ENCODE peak calls at places on chromosomes 11 and 22, in six cellular contexts. A is cardiac fibroblast, E is right atrium auricular region, J is fibroblast of lung, G is testis, Q is endothelial cell. B is an unnamed sample.

GRCh38 chr11:63762662-63763505 is 5.7 kb downstream of the ZFTA start:
- DNase-seq in A (peak; percentile 48), E (no peak), J (peak; percentile 73), G (no peak), Q (peak; percentile 41), B (no peak)

GRCh38 chr11:76604652-76605241 is 65.8 kb downstream of the LRRC32 start:
- DNase-seq in A (peak; percentile 90), E (no peak), J (peak; percentile 92), G (peak; percentile 94), Q (no peak), B (no peak)

GRCh38 chr11:117511483-117511934 is 183.9 kb downstream of the CEP164 start:
- DNase-seq in A (no peak), E (no peak), J (no peak), G (no peak), Q (no peak), B (no peak)

GRCh38 chr11:102971766-102972165 is 16.2 kb upstream of the MMP13 start:
- DNase-seq in A (no peak), E (no peak), J (peak; percentile 18), G (no peak), Q (no peak), B (no peak)

GRCh38 chr11:31844351-31844750 is 33.2 kb upstream of the PAX6 start:
- DNase-seq in A (no peak), E (no peak), J (no peak), G (no peak), Q (no peak), B (no peak)

GRCh38 chr22:37604875-37605274 is 3.8 kb upstream of the GGA1 start:
- DNase-seq in A (no peak), E (no peak), J (no peak), G (no peak), Q (no peak), B (no peak)

GRCh38 chr11:58771458-58771855 is 39.7 kb upstream of the GLYAT start:
- DNase-seq in A (no peak), E (no peak), J (no peak), G (no peak), Q (no peak), B (no peak)

GRCh38 chr22:18121436-18122253 is 11.0 kb downstream of the TUBA8 start:
- DNase-seq in A (no peak), E (no peak), J (no peak), G (no peak), Q (peak; percentile 15), B (no peak)

GRCh38 chr11:2582436-2582931 is 117.3 kb downstream of the KCNQ1OT1 start:
- DNase-seq in A (no peak), E (no peak), J (no peak), G (no peak), Q (peak; percentile 45), B (no peak)

GRCh38 chr11:44589301-44589700 is 23.8 kb downstream of the CD82 start:
- DNase-seq in A (peak; percentile 37), E (no peak), J (peak; percentile 78), G (no peak), Q (no peak), B (no peak)

GRCh38 chr11:117456027-117456720 is 128.5 kb downstream of the CEP164 start:
- DNase-seq in A (no peak), E (no peak), J (no peak), G (no peak), Q (no peak), B (peak; percentile 76)

GRCh38 chr11:10351768-10352641 is 47.1 kb downstream of the ADM start:
- DNase-seq in A (peak; percentile 85), E (peak; percentile 87), J (peak; percentile 97), G (no peak), Q (peak; percentile 43), B (no peak)

GRCh38 chr22:17847360-17848078 is 73.2 kb upstream of the BID start:
- DNase-seq in A (no peak), E (no peak), J (no peak), G (no peak), Q (no peak), B (no peak)

DNA sequence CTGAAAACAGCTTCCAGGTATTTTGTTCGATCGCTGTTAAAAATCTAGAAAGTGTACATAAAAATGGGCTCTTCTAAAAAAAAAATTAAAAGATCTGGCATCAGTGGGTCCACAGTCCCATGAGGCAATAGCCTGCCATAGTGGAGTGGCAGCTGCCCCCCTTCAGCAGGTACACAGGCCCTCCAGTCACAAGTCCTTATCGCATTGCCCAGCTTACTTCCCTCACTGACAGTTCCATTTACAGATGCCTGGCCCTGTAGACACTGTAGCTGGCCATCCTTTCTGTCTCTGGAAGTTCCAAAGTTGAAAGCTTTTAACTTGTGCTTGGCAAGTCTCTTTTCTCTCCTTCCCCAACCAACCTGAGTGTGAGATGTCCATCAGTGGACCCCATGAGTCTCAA is 11.4 kb downstream of the ZNRF3 start:
- DNase-seq in A (no peak), E (no peak), J (no peak), G (no peak), Q (no peak), B (no peak)
- TF ChIP-seq CTCF in A (no peak), E (no peak), J (no peak), G (no peak), Q (no peak), B (no peak)

GRCh38 chr11:84414936-84415335 is 1128.8 kb upstream of the CCDC90B start:
- DNase-seq in A (no peak), E (no peak), J (no peak), G (no peak), Q (no peak), B (no peak)
- TF ChIP-seq CTCF in A (no peak), E (no peak), J (no peak), G (no peak), Q (no peak), B (no peak)

DNA sequence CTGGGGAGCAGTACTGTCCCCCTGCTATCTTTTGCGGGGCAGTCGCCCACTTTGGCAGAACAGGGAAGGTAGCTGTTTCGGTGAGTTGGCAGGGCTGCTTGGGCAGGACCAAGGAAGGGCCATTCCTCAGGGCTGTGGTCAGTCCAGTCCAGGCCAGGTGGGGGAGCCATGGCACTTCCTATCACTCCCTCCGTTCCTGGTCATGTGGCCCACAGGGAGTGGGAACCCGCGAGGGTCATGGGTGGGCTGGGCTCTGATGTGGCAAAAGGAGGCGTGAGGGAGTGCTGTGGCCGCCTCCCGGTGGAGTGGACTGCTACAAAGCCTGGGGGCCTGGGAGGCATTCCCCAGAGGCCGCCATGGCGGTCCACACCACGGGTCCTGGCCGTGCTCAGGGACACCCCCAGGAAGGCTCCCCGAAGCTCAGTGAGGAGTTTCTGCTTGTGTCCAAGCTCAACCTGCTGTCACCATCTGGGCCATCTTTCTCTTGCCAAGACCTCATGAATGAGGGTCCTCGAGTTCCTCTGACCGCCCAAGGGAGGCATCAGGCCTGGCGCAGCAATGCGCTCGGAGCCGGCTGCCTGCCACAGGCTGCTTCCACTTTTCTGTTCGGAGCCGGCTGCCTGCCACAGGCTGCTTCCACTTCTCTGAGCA is 11.9 kb downstream of the CHID1 start:
- DNase-seq in A (peak; percentile 33), E (no peak), J (peak; percentile 24), G (peak; percentile 74), Q (peak; percentile 30), B (no peak)
- TF ChIP-seq CTCF in A (peak; percentile 9), E (no peak), J (no peak), G (peak; percentile 30), Q (no peak), B (no peak)

DNA sequence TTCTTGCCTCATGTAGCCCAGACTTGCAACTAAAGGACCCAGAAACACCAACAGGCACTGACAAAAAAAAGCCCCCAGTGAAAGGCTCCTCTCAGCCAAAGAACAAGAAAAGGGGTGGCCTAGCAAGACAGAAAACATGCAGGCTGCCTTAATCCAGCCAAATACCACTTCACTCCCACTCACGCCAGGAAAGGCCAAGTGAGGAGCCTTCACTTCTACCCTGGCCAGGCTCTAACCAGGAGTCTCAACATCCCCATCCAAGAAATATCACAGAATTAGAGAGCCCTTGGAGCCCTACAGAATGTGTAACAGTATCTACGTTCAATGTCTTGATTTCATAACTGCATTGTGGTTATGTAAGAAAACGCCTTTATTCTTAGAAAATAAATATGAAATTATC is 149.0 kb downstream of the APOL5 start:
- DNase-seq in A (peak; percentile 65), E (no peak), J (no peak), G (no peak), Q (no peak), B (no peak)
- TF ChIP-seq CTCF in A (no peak), E (no peak), J (no peak), G (no peak), Q (no peak), B (no peak)

GRCh38 chr11:12017865-12018453 is 9.5 kb upstream of the DKK3 start:
- DNase-seq in A (peak; percentile 50), E (no peak), J (no peak), G (peak; percentile 69), Q (no peak), B (no peak)

GRCh38 chr11:12017243-12017678 is 8.8 kb upstream of the DKK3 start:
- DNase-seq in A (peak; percentile 94), E (no peak), J (peak; percentile 66), G (no peak), Q (no peak), B (no peak)

GRCh38 chr11:12013771-12014170 is 5.3 kb upstream of the DKK3 start:
- DNase-seq in A (no peak), E (no peak), J (no peak), G (no peak), Q (no peak), B (no peak)

GRCh38 chr11:12015486-12015885 is 7.1 kb upstream of the DKK3 start:
- DNase-seq in A (no peak), E (no peak), J (no peak), G (no peak), Q (no peak), B (no peak)

GRCh38 chr11:12016246-12016645 is 7.8 kb upstream of the DKK3 start:
- DNase-seq in A (no peak), E (no peak), J (no peak), G (no peak), Q (no peak), B (no peak)
- TF ChIP-seq CTCF in A (no peak), E (no peak), J (peak; percentile 19), G (no peak), Q (no peak), B (no peak)

GRCh38 chr11:112996924-112997323 is 35.7 kb downstream of the NCAM1 start:
- DNase-seq in A (no peak), E (no peak), J (no peak), G (no peak), Q (no peak), B (no peak)

GRCh38 chr11:112993808-112994207 is 32.6 kb downstream of the NCAM1 start:
- DNase-seq in A (no peak), E (no peak), J (no peak), G (no peak), Q (no peak), B (no peak)

GRCh38 chr11:112999518-112999917 is 38.3 kb downstream of the NCAM1 start:
- DNase-seq in A (no peak), E (no peak), J (no peak), G (no peak), Q (no peak), B (no peak)

GRCh38 chr11:112997829-112998228 is 36.6 kb downstream of the NCAM1 start:
- DNase-seq in A (no peak), E (no peak), J (no peak), G (no peak), Q (no peak), B (no peak)

GRCh38 chr11:112995423-112996084 is 34.3 kb downstream of the NCAM1 start:
- DNase-seq in A (no peak), E (no peak), J (no peak), G (no peak), Q (no peak), B (no peak)
- TF ChIP-seq CTCF in A (no peak), E (no peak), J (no peak), G (no peak), Q (no peak), B (no peak)

B was measured in GM10248.